ENCODE peak calls at places on chromosomes 11 and 22, in seven cellular contexts. R, C, B, L, E, Z and G are unnamed samples.
A peak's percentile ranks its signal among the peaks of the same experiment; 100 is the strongest.

GRCh38 chr22:27247691-27248434 is 553.7 kb downstream of the MN1 start:
- DNase-seq in B (no peak), Z (no peak), R (no peak), E (no peak), C (no peak), L (peak; percentile 11), G (no peak)

GRCh38 chr11:21537980-21538379 is 654.9 kb upstream of the ANO5 start:
- DNase-seq in L (no peak), E (no peak), Z (no peak), B (no peak), R (no peak), C (no peak), G (no peak)

GRCh38 chr11:119316729-119317591 is at the start of gene MCAM:
- DNase-seq in Z (no peak), R (no peak), B (peak; percentile 69), E (peak; percentile 28), C (peak; percentile 41), L (peak; percentile 61), G (no peak)

GRCh38 chr11:70762810-70763209 is 364.5 kb downstream of the CTTN start:
- DNase-seq in R (no peak), C (no peak), E (no peak), L (no peak), Z (no peak), B (no peak), G (no peak)

GRCh38 chr11:102317768-102318103 is 452 bp downstream of the BIRC3 start:
- DNase-seq in R (no peak), L (no peak), E (no peak), C (no peak), Z (no peak), B (no peak), G (no peak)

GRCh38 chr11:119624102-119624615 is 104.8 kb downstream of the NECTIN1 start:
- DNase-seq in B (peak; percentile 68), C (peak; percentile 44), R (no peak), E (no peak), L (no peak), Z (no peak), G (no peak)

GRCh38 chr11:116931206-116931953 is 94.0 kb upstream of the APOA1 start:
- DNase-seq in R (no peak), Z (no peak), C (no peak), E (peak; percentile 26), L (peak; percentile 74), B (no peak), G (no peak)

GRCh38 chr11:92769125-92769524 is 200.3 kb upstream of the MTNR1B start:
- DNase-seq in C (no peak), L (no peak), Z (no peak), B (no peak), E (no peak), R (no peak), G (no peak)

GRCh38 chr22:20750461-20751184 is 23.3 kb upstream of the SERPIND1 start:
- DNase-seq in E (no peak), R (peak; percentile 64), C (no peak), B (no peak), L (no peak), Z (peak; percentile 70), G (peak; percentile 55)

GRCh38 chr11:114171257-114172054 is 111.9 kb downstream of the ZBTB16 start:
- DNase-seq in C (no peak), B (no peak), L (no peak), Z (no peak), R (no peak), E (no peak), G (no peak)

GRCh38 chr11:76788661-76789442 is 5.7 kb downstream of the TSKU start:
- DNase-seq in B (no peak), Z (no peak), C (no peak), E (no peak), L (no peak), R (no peak), G (no peak)

GRCh38 chr22:24117942-24118341 is 63.3 kb upstream of the SUSD2 start:
- DNase-seq in Z (no peak), B (peak; percentile 47), R (no peak), C (peak; percentile 54), E (no peak), L (no peak), G (no peak)

GRCh38 chr22:27662359-27663030 is 139.1 kb downstream of the MN1 start:
- DNase-seq in B (no peak), L (no peak), E (no peak), R (no peak), Z (no peak), C (no peak), G (no peak)

GRCh38 chr11:57288771-57289579 is 35.8 kb downstream of the TNKS1BP1 start:
- DNase-seq in E (no peak), L (no peak), Z (peak; percentile 90), B (no peak), C (no peak), R (no peak), G (no peak)

GRCh38 chr11:63767415-63768231 is 952 bp downstream of the ZFTA start:
- DNase-seq in E (peak; percentile 30), R (peak; percentile 26), B (peak; percentile 90), L (peak; percentile 72), C (peak; percentile 71), Z (peak; percentile 74), G (no peak)

GRCh38 chr11:73974611-73975478 is 7.8 kb downstream of the UCP2 start:
- DNase-seq in B (no peak), L (no peak), E (no peak), Z (no peak), C (no peak), R (no peak), G (no peak)